ENCODE peak calls at places on chromosome 14, in eight cellular contexts. Q is occipital lobe; B is sigmoid colon; Y is caudate nucleus; R is adrenal gland; M is NCI-H2081; W is GM03348; E is naive thymus-derived CD8-positive, alpha-beta T cell. T is an unnamed sample.

GRCh38 chr14:45258805-45259204 is 5.8 kb upstream of the MIS18BP1 start:
- DNase-seq in Q (no peak), B (no peak), Y (no peak), R (no peak), M (no peak), W (no peak), E (no peak), T (no peak)

GRCh38 chr14:68501171-68501570 is 291.7 kb downstream of the ZFP36L1 start:
- DNase-seq in Q (no peak), B (no peak), Y (no peak), R (peak), M (no peak), W (no peak), E (no peak), T (no peak)

GRCh38 chr14:86505808-86506207 is 975.9 kb downstream of the FLRT2 start:
- DNase-seq in Q (no peak), B (no peak), Y (no peak), R (no peak), M (no peak), W (no peak), E (no peak), T (no peak)

GRCh38 chr14:73058923-73059311 is 583 bp downstream of the RBM25 start:
- DNase-seq in Q (peak), B (no peak), Y (no peak), R (peak), M (no peak), W (peak), E (no peak), T (no peak)

GRCh38 chr14:71475916-71476315 is 456.3 kb upstream of the RGS6 start:
- DNase-seq in Q (no peak), B (no peak), Y (no peak), R (no peak), M (no peak), W (no peak), E (no peak), T (no peak)

GRCh38 chr14:71855399-71856036 is 76.7 kb upstream of the RGS6 start:
- DNase-seq in Q (peak), B (no peak), Y (no peak), R (peak), M (peak), W (peak), E (no peak), T (peak)

GRCh38 chr14:75279739-75280447 is 1.3 kb downstream of the FOS start:
- DNase-seq in Q (no peak), B (peak), Y (no peak), R (peak), M (no peak), W (peak), E (no peak), T (no peak)

GRCh38 chr14:99752486-99753121 is 40.6 kb upstream of the EML1 start:
- DNase-seq in Q (no peak), B (no peak), Y (no peak), R (no peak), M (no peak), W (peak), E (no peak), T (no peak)

GRCh38 chr14:100438678-100439592 is 115.8 kb downstream of the SLC25A47 start:
- DNase-seq in Q (peak), B (peak), Y (peak), R (peak), M (no peak), W (peak), E (no peak), T (no peak)

GRCh38 chr14:60317609-60318008 is 68.6 kb downstream of the PPM1A start:
- DNase-seq in Q (no peak), B (no peak), Y (no peak), R (no peak), M (peak), W (no peak), E (no peak), T (no peak)

GRCh38 chr14:20591235-20591634 is at the start of gene RNASE12:
- DNase-seq in Q (no peak), B (no peak), Y (no peak), R (no peak), M (no peak), W (no peak), E (no peak), T (no peak)

GRCh38 chr14:100531591-100532121 is 55.6 kb downstream of the BEGAIN start:
- DNase-seq in Q (no peak), B (peak), Y (no peak), R (peak), M (no peak), W (peak), E (no peak), T (no peak)

T was measured in hippocampal formation.